ENCODE peak calls at places on chromosomes 11 and 22, in four cellular contexts. A, K, Q and U are unnamed samples.

GRCh38 chr22:38841211-38841610 is 2.6 kb downstream of the NPTXR start:
- DNase-seq in A (peak), K (no peak), Q (no peak), U (no peak)

GRCh38 chr11:74739546-74740270 is 8.5 kb upstream of the CHRDL2 start:
- DNase-seq in A (no peak), K (peak), Q (no peak), U (peak)

GRCh38 chr22:27213766-27214581 is 556.6 kb downstream of the MIAT start:
- DNase-seq in A (peak), K (no peak), Q (no peak), U (no peak)

GRCh38 chr11:122494171-122494570 is 161.4 kb upstream of the UBASH3B start:
- DNase-seq in A (no peak), K (no peak), Q (no peak), U (no peak)

GRCh38 chr11:71095294-71095850 is 157.0 kb downstream of the SHANK2 start:
- DNase-seq in A (no peak), K (no peak), Q (no peak), U (no peak)

GRCh38 chr11:110529043-110529442 is 99.3 kb downstream of the FDX1 start:
- DNase-seq in A (no peak), K (no peak), Q (no peak), U (no peak)

GRCh38 chr11:103794262-103794661 is 242.2 kb upstream of the DDI1 start:
- DNase-seq in A (no peak), K (no peak), Q (no peak), U (no peak)

GRCh38 chr11:65316311-65316978 is 1.8 kb downstream of the CDC42EP2 start:
- DNase-seq in A (no peak), K (no peak), Q (no peak), U (no peak)

GRCh38 chr11:86792150-86792549 is 8.2 kb upstream of the PRSS23 start:
- DNase-seq in A (no peak), K (no peak), Q (no peak), U (no peak)

GRCh38 chr11:123408619-123409455 is 21.2 kb upstream of the GRAMD1B start:
- DNase-seq in A (no peak), K (no peak), Q (no peak), U (no peak)

GRCh38 chr11:2148253-2149000 is 9.2 kb upstream of the IGF2 start:
- DNase-seq in A (no peak), K (no peak), Q (no peak), U (no peak)

GRCh38 chr11:86592047-86592564 is 80.3 kb downstream of the ME3 start:
- DNase-seq in A (no peak), K (no peak), Q (no peak), U (no peak)

GRCh38 chr11:66853242-66854229 is 3.3 kb upstream of the LRFN4 start:
- DNase-seq in A (no peak), K (no peak), Q (no peak), U (no peak)

GRCh38 chr11:11036185-11037161 is 178.6 kb upstream of the ZBED5 start:
- DNase-seq in A (no peak), K (peak), Q (no peak), U (peak)

GRCh38 chr11:46808804-46809431 is 37.2 kb downstream of the CKAP5 start:
- DNase-seq in A (no peak), K (no peak), Q (no peak), U (no peak)

GRCh38 chr11:96293583-96293982 is 49.4 kb downstream of the MAML2 start:
- DNase-seq in A (no peak), K (no peak), Q (no peak), U (no peak)